ENCODE peak calls at places on chromosomes 4 and X, in ten cellular contexts. J is cardiac muscle cell; U is foreskin fibroblast; O is CD8-positive, alpha-beta memory T cell; M is NCI-H526; Q is EL; X is stimulated activated CD8-positive, alpha-beta memory T cell treated with anti-CD3 and anti-CD28 coated beads, Interleukin-4, amount 100 ng/mL, for 24 hours; W is DMS153; E is activated CD4-positive, alpha-beta T cell treated with anti-CD3 and anti-CD28 coated beads, Interleukin-2, amount 10 ng/mL, durations not matched to agents 7 days and 5 days; V is hepatocyte. S is an unnamed sample.

GRCh38 chr4:145819246-145820181 is 119.1 kb downstream of the ZNF827 start:
- DNase-seq in O (no peak), J (no peak), U (no peak), X (no peak), Q (no peak), E (no peak), M (no peak), V (no peak), W (no peak), S (no peak)

GRCh38 chr4:133152801-133153526 is 3.9 kb downstream of the PCDH10 start:
- DNase-seq in M (no peak), E (no peak), J (peak; percentile 27), O (no peak), U (no peak), V (peak; percentile 23), W (no peak), X (no peak), Q (peak; percentile 8), S (no peak)

GRCh38 chrX:71814123-71814912 is 51.2 kb downstream of the CXorf49B start:
- DNase-seq in U (no peak), V (no peak), O (no peak), M (no peak), Q (no peak), J (no peak), E (no peak), X (no peak), W (no peak), S (no peak)

GRCh38 chrX:42951747-42952146 is 173.8 kb upstream of the PPP1R2C start:
- DNase-seq in V (no peak), Q (no peak), E (no peak), O (no peak), M (no peak), U (no peak), J (no peak), X (no peak), W (no peak), S (no peak)

GRCh38 chrX:103254921-103255455 is at the start of gene TCEAL8:
- DNase-seq in U (peak; percentile 62), V (peak; percentile 89), M (peak; percentile 78), X (peak; percentile 37), J (peak; percentile 94), W (peak; percentile 75), Q (peak; percentile 77), E (peak; percentile 71), O (peak; percentile 33), S (peak; percentile 31)

GRCh38 chrX:147902270-147902669 is 9.4 kb upstream of the FMR1 start:
- DNase-seq in U (no peak), M (no peak), O (no peak), X (no peak), V (no peak), J (no peak), E (no peak), Q (no peak), W (no peak), S (no peak)

GRCh38 chrX:152647978-152648377 is 10.3 kb downstream of the GABRQ start:
- DNase-seq in M (no peak), J (no peak), O (no peak), V (no peak), E (no peak), X (no peak), W (no peak), Q (no peak), U (no peak), S (no peak)

GRCh38 chr4:40980318-40980883 is 230.6 kb downstream of the NSUN7 start:
- DNase-seq in J (peak; percentile 13), U (no peak), O (no peak), W (no peak), E (no peak), M (peak; percentile 59), V (no peak), X (no peak), Q (peak; percentile 41), S (no peak)